ENCODE peak calls at places on chromosomes 7 and 10, in four cellular contexts. Z is HepG2, R is K562, J is GM12878. P is an unnamed sample.

GRCh38 chr7:2968616-2969397 is 74.9 kb downstream of the CARD11 start:
- DNase-seq in Z (no peak), R (no peak), J (no peak), P (peak)

GRCh38 chr7:100013328-100013676 is 2.1 kb upstream of the ZKSCAN1 start:
- DNase-seq in J (no peak), Z (no peak), R (no peak), P (no peak)

GRCh38 chr7:131231381-131232220 is 96.1 kb upstream of the MKLN1 start:
- DNase-seq in Z (no peak), R (no peak), J (peak), P (no peak)

GRCh38 chr10:113236998-113237397 is 287.0 kb downstream of the TCF7L2 start:
- DNase-seq in R (no peak), J (no peak), Z (no peak), P (no peak)

GRCh38 chr7:35003679-35004278 is 33.5 kb downstream of the DPY19L1 start:
- DNase-seq in Z (peak), R (peak), J (no peak), P (no peak)

GRCh38 chr7:130845581-130846085 is 111.6 kb upstream of the KLF14 start:
- DNase-seq in Z (no peak), J (no peak), R (no peak), P (no peak)

GRCh38 chr10:121449457-121450045 is 148.7 kb downstream of the FGFR2 start:
- DNase-seq in Z (no peak), R (no peak), J (peak), P (no peak)

GRCh38 chr7:131568510-131568909 is 12.1 kb upstream of the PODXL start:
- DNase-seq in R (no peak), Z (no peak), J (no peak), P (no peak)

GRCh38 chr7:131557521-131558385 is 1.3 kb upstream of the PODXL start:
- DNase-seq in R (no peak), Z (no peak), J (no peak), P (peak)

GRCh38 chr10:12130237-12130872 is 878 bp downstream of the SEC61A2 start:
- DNase-seq in J (peak), R (peak), Z (peak), P (peak)

GRCh38 chr7:49398730-49399129 is 374.7 kb upstream of the VWC2 start:
- DNase-seq in R (no peak), Z (no peak), J (no peak), P (no peak)

GRCh38 chr7:112398534-112398933 is 51.7 kb upstream of the IFRD1 start:
- DNase-seq in R (peak), Z (no peak), J (no peak), P (no peak)

GRCh38 chr7:157046681-157047080 is 36.2 kb upstream of the MNX1 start:
- DNase-seq in Z (no peak), J (no peak), R (no peak), P (peak)

GRCh38 chr10:65941098-65941655 is 984.7 kb upstream of the LRRTM3 start:
- DNase-seq in Z (peak), R (no peak), J (no peak), P (no peak)

GRCh38 chr10:106467506-106467905 is 697.0 kb downstream of the SORCS1 start:
- DNase-seq in J (no peak), R (no peak), Z (no peak), P (no peak)

GRCh38 chr10:43075612-43076003 is 1.3 kb upstream of the RET start:
- DNase-seq in R (peak), J (no peak), Z (no peak), P (peak)

GRCh38 chr7:92717982-92718716 is 118.2 kb downstream of the CDK6 start:
- DNase-seq in R (no peak), Z (peak), J (no peak), P (no peak)

GRCh38 chr7:99953649-99954048 is 22.2 kb downstream of the AZGP1 start:
- DNase-seq in Z (no peak), R (no peak), J (no peak), P (no peak)

GRCh38 chr7:100423315-100423714 is 5.2 kb downstream of the ZCWPW1 start:
- DNase-seq in R (no peak), Z (no peak), J (no peak), P (no peak)

GRCh38 chr7:82362129-82362528 is 81.4 kb downstream of the CACNA2D1 start:
- DNase-seq in J (no peak), R (no peak), Z (no peak), P (no peak)

GRCh38 chr7:31049001-31049765 is 2.9 kb upstream of the ADCYAP1R1 start:
- DNase-seq in R (no peak), Z (no peak), J (no peak), P (no peak)

GRCh38 chr10:62724465-62724864 is 80.1 kb upstream of the ADO start:
- DNase-seq in R (peak), J (no peak), Z (no peak), P (peak)

GRCh38 chr10:132885451-132886210 is 56.7 kb downstream of the CFAP46 start:
- DNase-seq in J (no peak), Z (no peak), R (no peak), P (no peak)

GRCh38 chr10:22791655-22792054 is 77.3 kb upstream of the PIP4K2A start:
- DNase-seq in R (no peak), J (no peak), Z (no peak), P (no peak)

GRCh38 chr7:79590571-79591274 is 137.3 kb upstream of the MAGI2 start:
- DNase-seq in Z (no peak), J (no peak), R (no peak), P (no peak)

GRCh38 chr10:71269301-71270288 is 49.5 kb upstream of the SLC29A3 start:
- DNase-seq in Z (no peak), J (no peak), R (peak), P (peak)

GRCh38 chr10:111129348-111129747 is 52.5 kb downstream of the ADRA2A start:
- DNase-seq in Z (no peak), J (no peak), R (no peak), P (no peak)

GRCh38 chr7:48035967-48036478 is 680 bp downstream of the C7orf57 start:
- DNase-seq in Z (no peak), R (no peak), J (no peak), P (no peak)

GRCh38 chr7:151272410-151272809 is 23.9 kb upstream of the SMARCD3 start:
- DNase-seq in Z (no peak), J (no peak), R (no peak), P (no peak)

GRCh38 chr7:151269511-151269910 is 21.0 kb upstream of the SMARCD3 start:
- DNase-seq in R (no peak), J (no peak), Z (no peak), P (no peak)

GRCh38 chr7:151273646-151274375 is 25.3 kb upstream of the SMARCD3 start:
- DNase-seq in Z (no peak), R (no peak), J (no peak), P (no peak)

GRCh38 chr7:151272877-151273276 is 24.4 kb upstream of the SMARCD3 start:
- DNase-seq in Z (no peak), R (peak), J (no peak), P (no peak)

DNA sequence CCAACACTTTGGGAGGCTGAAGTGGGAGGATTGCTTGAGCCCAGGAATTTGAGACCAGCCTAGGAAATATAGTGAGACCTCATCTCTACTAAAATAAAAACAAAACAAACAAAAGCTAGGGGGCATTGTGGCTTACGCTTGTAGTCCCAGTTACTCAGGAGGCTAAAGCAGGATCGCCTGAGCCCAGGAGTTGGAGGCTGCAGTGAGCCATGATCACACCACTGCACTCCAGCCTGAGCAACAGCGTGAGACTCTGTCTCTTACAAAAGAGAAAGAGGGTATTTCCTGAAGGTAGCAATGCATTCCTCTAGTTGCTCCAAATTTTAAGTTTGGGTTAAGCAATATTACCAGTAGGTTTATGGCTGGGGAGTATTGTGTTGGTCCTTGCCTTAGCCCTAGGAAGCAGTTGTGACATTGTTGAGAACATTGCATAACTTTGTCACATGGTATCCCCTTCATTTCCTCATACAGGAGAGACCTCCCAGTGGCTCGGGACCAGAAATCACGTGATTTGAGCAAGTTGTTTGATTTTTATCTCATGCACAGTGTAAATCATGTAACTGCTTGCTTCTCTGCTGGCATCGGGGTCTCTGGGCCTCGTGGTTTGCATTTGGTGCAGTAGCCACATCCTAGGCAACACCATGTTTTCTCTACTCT is 23.3 kb upstream of the SMARCD3 start:
- DNase-seq in J (no peak), R (no peak), Z (peak), P (no peak)
- TF ChIP-seq TARDBP in J (no peak), R (no peak), Z (no peak), P (no peak)

GRCh38 chr10:5575482-5576153 is 50.9 kb downstream of the CALML3 start:
- DNase-seq in Z (no peak), J (no peak), R (no peak), P (no peak)
- TF ChIP-seq TARDBP in Z (no peak), J (no peak), R (no peak), P (no peak)

GRCh38 chr7:39721919-39722597 is 98.7 kb downstream of the RALA start:
- DNase-seq in R (peak), Z (no peak), J (no peak), P (no peak)

GRCh38 chr7:39732837-39733804 is 109.7 kb downstream of the RALA start:
- DNase-seq in R (peak), Z (peak), J (peak), P (peak)

GRCh38 chr7:39727614-39728013 is 104.2 kb downstream of the RALA start:
- DNase-seq in R (no peak), Z (no peak), J (no peak), P (no peak)
- TF ChIP-seq TARDBP in R (no peak), Z (no peak), J (no peak), P (no peak)

DNA sequence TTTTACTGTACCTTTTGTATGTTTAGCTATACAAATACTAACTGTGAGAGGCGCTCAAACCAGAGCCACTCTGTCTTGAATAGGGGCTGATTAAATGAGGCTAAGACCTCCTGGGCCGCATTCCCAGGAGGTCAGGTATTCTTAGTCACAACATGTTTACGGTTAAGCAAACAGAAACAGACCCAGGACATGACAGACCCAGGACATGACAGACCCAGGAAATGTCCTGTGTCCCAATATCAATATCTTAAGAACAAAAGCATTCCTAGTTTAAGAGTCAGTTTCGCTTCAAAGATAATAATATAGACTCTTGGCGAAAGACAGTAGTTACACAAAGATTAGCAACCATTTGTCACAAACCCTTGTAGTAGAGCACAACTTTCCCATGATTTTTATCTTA is 304.5 kb downstream of the CCSER2 start:
- DNase-seq in Z (peak), J (no peak), R (no peak), P (no peak)
- TF ChIP-seq TARDBP in Z (no peak), J (no peak), R (no peak), P (no peak)

DNA sequence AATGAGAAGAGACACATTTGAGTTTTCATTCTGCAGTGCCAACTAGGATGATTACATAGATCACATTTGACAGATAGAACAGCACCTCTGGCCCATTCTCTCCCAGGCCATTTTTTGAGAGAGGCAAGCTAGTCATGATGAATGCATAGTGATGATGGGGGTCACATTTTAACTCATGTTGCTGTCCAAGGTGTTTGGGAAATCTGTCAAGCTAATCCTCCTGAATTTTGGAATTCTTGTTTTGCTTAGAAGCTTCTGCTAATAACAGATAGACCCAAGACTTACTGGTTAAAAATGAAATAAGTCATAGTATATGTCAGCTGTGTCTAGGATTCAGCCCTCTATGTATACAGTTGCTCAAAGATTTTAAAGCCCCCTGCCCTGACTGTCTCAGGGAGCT is 101.0 kb downstream of the PTPN20 start:
- DNase-seq in Z (no peak), J (no peak), R (no peak), P (no peak)
- TF ChIP-seq TARDBP in Z (no peak), J (no peak), R (no peak), P (no peak)

DNA sequence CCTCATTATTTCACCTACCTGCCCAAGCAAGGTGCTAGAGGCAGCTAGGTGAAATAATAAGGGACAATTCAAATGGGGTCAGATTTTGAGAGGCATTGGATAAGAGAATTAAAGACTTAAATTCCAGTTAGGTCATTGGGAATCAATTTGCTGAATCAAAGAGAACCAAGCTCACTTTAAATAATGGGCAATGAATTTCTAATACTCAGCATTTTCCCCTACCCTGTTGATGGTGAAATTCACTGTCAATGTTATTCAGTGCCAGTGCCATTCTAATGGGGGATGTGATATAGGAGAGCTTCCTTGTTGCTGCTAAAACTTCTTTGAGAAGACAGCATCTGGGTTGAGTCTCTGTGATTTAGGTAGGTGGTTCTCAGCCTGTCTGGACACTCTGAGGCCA is 509.3 kb downstream of the PHTF2 start:
- DNase-seq in R (no peak), Z (no peak), J (no peak), P (no peak)
- TF ChIP-seq TARDBP in R (no peak), Z (no peak), J (no peak), P (no peak)

DNA sequence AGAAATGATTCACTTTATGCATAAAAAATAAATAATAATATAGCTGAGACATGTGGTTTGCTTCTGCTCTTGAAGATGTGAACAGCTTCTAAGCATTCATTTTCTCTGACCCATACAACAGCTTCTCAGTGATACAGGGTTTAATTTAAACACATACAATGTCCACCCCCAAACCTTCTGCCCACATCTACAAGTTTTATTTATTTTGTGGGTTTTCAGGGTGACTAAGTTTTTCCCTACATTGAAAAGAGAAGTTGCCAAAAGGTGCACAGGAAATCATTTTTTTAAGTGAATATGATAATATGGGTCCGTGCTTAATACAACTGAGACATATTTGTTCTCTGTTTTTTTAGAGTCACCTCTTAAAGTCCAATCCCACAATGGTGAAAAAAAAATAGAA is 17.2 kb downstream of the INHBA start:
- DNase-seq in J (no peak), Z (no peak), R (no peak), P (no peak)
- TF ChIP-seq TARDBP in J (no peak), Z (no peak), R (no peak), P (no peak)

DNA sequence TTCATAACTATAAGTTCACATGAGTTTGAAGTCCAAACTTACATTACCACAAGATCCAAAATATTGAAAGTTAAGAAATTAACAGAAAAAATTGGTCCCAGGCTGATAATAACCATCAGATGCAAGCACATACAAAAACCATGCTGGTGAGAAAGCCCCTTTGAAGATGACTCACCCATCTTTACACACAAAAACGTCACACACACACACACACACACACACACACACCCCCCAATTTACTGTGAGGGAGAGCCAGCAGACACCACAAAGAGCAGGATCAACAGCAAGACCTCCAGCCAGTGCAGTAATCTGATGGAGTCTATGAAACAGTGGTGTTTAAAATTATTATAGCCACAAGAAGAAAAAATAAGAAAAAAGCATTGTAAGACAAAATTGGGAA is 50.1 kb upstream of the DRGX start:
- DNase-seq in J (no peak), R (no peak), Z (no peak), P (no peak)
- TF ChIP-seq TARDBP in J (no peak), R (no peak), Z (no peak), P (no peak)